ENCODE peak calls at places on chromosomes 16 and 17, in five cellular contexts. Z, E, P, G and X are unnamed samples. For H3K4me1, the result is how much of the 10 kb centered on the place peaks cover.

GRCh38 chr16:2229602-2230250 is 6.3 kb downstream of the E4F1 start:
- DNase-seq in Z (no peak), E (no peak), P (no peak), G (no peak), X (no peak)

GRCh38 chr17:47653442-47653841 is 3.7 kb downstream of the KPNB1 start:
- DNase-seq in Z (no peak), E (no peak), P (no peak), G (no peak), X (no peak)

GRCh38 chr17:58005031-58005727 is 1.9 kb downstream of the SRSF1 start:
- DNase-seq in Z (no peak), E (peak), P (no peak), G (no peak), X (no peak)

GRCh38 chr16:65415460-65415859 is 293.6 kb upstream of the CDH11 start:
- DNase-seq in Z (peak), E (no peak), P (peak), G (no peak), X (no peak)

GRCh38 chr17:6468051-6468790 is 24.0 kb downstream of the PIMREG start:
- DNase-seq in Z (no peak), E (no peak), P (no peak), G (no peak), X (no peak)

GRCh38 chr16:25747160-25747758 is 55.5 kb downstream of the HS3ST4 start:
- DNase-seq in Z (no peak), E (peak), P (no peak), G (peak), X (peak)

GRCh38 chr17:7755095-7755890 is 37.7 kb downstream of the DNAH2 start:
- DNase-seq in Z (no peak), E (no peak), P (no peak), G (peak), X (no peak)

GRCh38 chr16:89190150-89190958 is 10.0 kb downstream of the SLC22A31 start:
- DNase-seq in Z (no peak), E (no peak), P (no peak), G (peak), X (no peak)

GRCh38 chr17:67054011-67054591 is 9.7 kb downstream of the CACNG1 start:
- DNase-seq in Z (no peak), E (no peak), P (no peak), G (no peak), X (no peak)

GRCh38 chr16:14071576-14072271 is 605 bp downstream of the MRTFB start:
- DNase-seq in Z (peak), E (no peak), P (peak), G (peak), X (peak)

GRCh38 chr16:56780646-56781045 is 50.7 kb downstream of the NUP93 start:
- DNase-seq in Z (no peak), E (no peak), P (no peak), G (no peak), X (peak)

GRCh38 chr17:4948166-4948996 is at the start of gene PFN1:
- DNase-seq in Z (peak), E (peak), P (peak), G (peak), X (peak)

GRCh38 chr17:4945944-4946280 is 2.4 kb downstream of the PFN1 start:
- DNase-seq in Z (no peak), E (no peak), P (no peak), G (no peak), X (no peak)

GRCh38 chr17:4946312-4946976 is 1.9 kb downstream of the PFN1 start:
- DNase-seq in Z (no peak), E (no peak), P (no peak), G (no peak), X (no peak)

GRCh38 chr17:4947411-4948165 is 742 bp downstream of the PFN1 start:
- DNase-seq in Z (peak), E (peak), P (peak), G (peak), X (peak)

DNA sequence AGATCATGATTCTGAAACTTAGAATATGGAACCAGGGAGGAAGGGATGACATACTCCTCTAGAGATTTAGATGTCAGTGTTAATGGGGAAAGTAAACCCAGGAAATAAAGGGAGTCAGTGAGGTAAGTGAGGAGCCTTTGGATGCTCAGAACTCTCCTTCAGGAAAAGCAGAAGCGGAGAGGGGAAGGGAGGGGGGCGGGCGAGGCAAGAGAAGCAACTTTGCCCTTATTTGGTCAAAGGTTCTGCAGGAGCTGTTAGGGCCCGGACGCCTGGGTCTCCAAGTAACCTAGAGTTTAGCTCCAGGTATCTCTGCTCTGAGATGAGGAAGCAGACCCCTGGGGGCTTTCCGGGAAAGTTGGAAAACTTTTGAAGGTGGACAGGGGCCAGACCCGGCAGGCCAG is 1.3 kb downstream of the PFN1 start:
- DNase-seq in Z (no peak), E (no peak), P (no peak), G (peak), X (no peak)
- H3K27ac ChIP-seq in Z (peak), E (peak), P (peak), G (peak), X (peak)

DNA sequence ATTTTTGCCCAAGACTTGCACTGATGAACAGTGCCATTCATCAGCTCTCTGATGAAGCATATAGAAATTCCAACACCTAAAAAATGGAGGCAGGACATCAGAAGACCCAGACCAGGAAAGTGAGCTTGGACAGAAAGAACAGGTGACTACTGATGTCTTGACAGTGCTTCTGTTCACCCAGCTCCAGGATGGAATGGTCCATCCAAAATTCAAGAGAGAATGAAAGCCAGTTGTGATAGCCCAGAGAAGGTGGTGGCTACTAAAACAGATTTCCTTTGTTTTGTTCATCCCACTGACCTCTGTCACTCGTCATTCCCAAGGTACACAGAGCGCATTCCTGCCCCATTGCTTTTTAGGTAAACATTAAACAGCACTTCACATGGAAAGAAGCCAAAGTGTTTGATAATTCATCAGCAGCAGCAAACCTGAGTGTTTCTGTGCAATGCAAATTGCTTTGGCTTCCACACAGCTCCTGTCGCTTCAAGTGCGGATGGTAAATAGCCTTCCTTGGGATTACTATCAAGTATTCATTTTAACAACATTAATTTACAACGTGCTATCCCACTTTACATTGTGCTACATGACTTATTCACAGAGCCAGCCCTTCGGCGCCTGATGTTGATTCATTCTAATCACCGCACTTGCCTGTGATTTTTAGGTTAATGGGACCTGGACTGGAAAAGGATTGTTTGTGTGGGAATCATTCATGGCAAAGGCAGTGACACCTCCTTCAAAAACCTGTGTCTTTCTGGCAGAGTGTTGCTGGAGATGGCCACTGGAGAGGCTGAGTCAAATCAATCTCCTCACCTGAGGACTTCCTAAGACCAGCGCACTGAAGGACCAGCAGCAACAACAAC is 65.1 kb upstream of the TOX3 start:
- DNase-seq in Z (no peak), E (no peak), P (no peak), G (no peak), X (no peak)
- H3K4me1 ChIP-seq in Z (under half), E (under half), P (under half), G (under half), X (under half)

DNA sequence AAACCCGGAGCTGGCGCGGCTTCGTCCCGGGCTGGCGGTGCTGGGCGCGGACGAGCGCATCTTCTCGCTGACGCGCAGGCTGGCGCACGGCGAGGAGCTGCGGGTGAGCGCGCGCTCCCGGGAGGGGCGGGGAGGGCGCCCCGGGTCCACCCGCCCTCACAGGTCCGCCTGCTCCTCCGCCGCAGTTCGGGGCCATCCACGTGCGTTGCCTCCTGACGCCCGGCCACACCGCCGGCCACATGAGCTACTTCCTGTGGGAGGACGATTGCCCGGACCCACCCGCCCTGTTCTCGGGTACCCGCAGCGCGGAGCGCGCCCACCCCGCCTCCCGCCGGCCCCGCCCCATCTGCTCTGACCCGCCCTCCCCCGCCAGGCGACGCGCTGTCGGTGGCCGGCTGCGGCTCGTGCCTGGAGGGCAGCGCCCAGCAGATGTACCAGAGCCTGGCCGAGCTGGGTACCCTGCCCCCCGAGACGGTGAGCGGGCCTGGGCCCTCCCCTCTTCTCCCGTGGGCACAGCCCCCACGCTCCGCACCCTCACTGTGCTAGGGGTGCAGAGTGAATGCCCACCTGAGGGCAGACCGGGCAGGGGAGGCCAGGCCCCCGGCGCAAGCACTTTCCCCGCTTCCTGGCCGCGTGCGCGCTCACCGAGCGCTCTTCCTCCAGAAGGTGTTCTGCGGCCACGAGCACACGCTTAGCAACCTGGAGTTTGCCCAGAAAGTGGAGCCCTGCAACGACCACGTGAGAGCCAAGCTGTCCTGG is 1.4 kb downstream of the HAGHL start:
- DNase-seq in Z (peak), E (peak), P (peak), G (peak), X (no peak)
- H2AFZ ChIP-seq in Z (peak), E (peak), P (no peak), G (no peak), X (no peak)

GRCh38 chr17:48731355-48731754 is 2.8 kb upstream of the HOXB13 start:
- DNase-seq in Z (no peak), E (no peak), P (no peak), G (no peak), X (no peak)
- H3K27ac ChIP-seq in Z (no peak), E (no peak), P (no peak), G (no peak), X (no peak)

GRCh38 chr17:64094412-64094811 is 35.5 kb downstream of the ERN1 start:
- DNase-seq in Z (no peak), E (no peak), P (no peak), G (no peak), X (no peak)
- H3K4me1 ChIP-seq in Z (under half), E (under half), P (under half), G (under half), X (under half)

GRCh38 chr17:29048440-29049360 is 5.8 kb downstream of the PIPOX start:
- DNase-seq in Z (no peak), E (no peak), P (peak), G (peak), X (peak)
- H2AFZ ChIP-seq in Z (no peak), E (no peak), P (no peak), G (no peak), X (peak)

GRCh38 chr16:77913738-77914263 is 108.5 kb upstream of the CLEC3A start:
- DNase-seq in Z (no peak), E (no peak), P (peak), G (no peak), X (no peak)
- H3K27ac ChIP-seq in Z (no peak), E (no peak), P (no peak), G (no peak), X (no peak)